ENCODE peak calls at places on chromosomes 7 and 10, in five cellular contexts. Q is left ventricle myocardium inferior, A is uterus, D is H1, Y is HCT116. T is an unnamed sample. For H3K27me3, the result is how much of the 10 kb centered on the place peaks cover.

GRCh38 chr10:50600286-50600685 is 23.5 kb downstream of the SGMS1 start:
- DNase-seq in Q (no peak), A (no peak), D (no peak), Y (no peak), T (no peak)

GRCh38 chr7:93461350-93461749 is 113.2 kb downstream of the CALCR start:
- DNase-seq in Q (no peak), A (no peak), D (no peak), Y (no peak), T (no peak)

GRCh38 chr7:141665208-141666035 is 36.5 kb downstream of the DENND11 start:
- DNase-seq in Q (no peak), A (no peak), D (no peak), Y (no peak), T (no peak)

GRCh38 chr7:134834689-134835462 is 55.4 kb downstream of the CALD1 start:
- DNase-seq in Q (no peak), A (no peak), D (no peak), Y (no peak), T (no peak)

GRCh38 chr7:1678070-1678543 is 8.0 kb downstream of the ELFN1 start:
- DNase-seq in Q (no peak), A (no peak), D (no peak), Y (no peak), T (peak)

GRCh38 chr7:133676805-133677370 is 424.0 kb downstream of the EXOC4 start:
- DNase-seq in Q (no peak), A (no peak), D (no peak), Y (no peak), T (no peak)

GRCh38 chr10:58518775-58519174 is 6.1 kb downstream of the BICC1 start:
- DNase-seq in Q (no peak), A (no peak), D (no peak), Y (no peak), T (no peak)

GRCh38 chr10:19930936-19931859 is 115.0 kb downstream of the PLXDC2 start:
- DNase-seq in Q (no peak), A (peak), D (no peak), Y (no peak), T (no peak)

GRCh38 chr7:130734525-130735272 is 692 bp upstream of the KLF14 start:
- DNase-seq in Q (no peak), A (no peak), D (no peak), Y (no peak), T (no peak)

GRCh38 chr7:18693826-18694225 is 198.3 kb downstream of the HDAC9 start:
- DNase-seq in Q (no peak), A (no peak), D (no peak), Y (no peak), T (no peak)

DNA sequence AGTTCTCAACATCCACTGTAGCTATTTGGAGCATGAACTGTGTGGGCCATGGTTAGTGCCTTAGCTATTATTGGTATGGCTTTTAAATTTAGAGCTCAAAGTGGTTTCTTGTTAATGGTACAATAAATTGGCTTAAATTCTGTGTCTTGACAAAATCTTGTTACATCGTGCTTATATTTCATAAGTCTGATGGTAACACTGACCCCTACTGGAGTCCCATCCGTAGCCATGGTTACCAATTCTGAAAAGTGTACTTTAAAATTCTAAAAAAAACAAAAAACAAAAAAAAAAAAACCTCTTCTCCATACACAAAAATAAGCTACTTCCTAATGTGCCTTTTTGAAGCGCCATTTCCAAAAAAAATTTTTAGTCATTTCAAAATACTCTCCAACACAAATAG is 6.4 kb upstream of the RPP30 start:
- DNase-seq in Q (no peak), A (no peak), D (no peak), Y (no peak), T (no peak)
- TF ChIP-seq CTCF in Q (peak), A (no peak), D (no peak), Y (peak), T (peak)

GRCh38 chr10:62915192-62915591 is 99.0 kb upstream of the EGR2 start:
- DNase-seq in Q (no peak), A (no peak), D (no peak), Y (no peak), T (no peak)
- H3K27me3 ChIP-seq in Q (under half), A (under half), D (under half), Y (under half), T (under half)

GRCh38 chr7:8433477-8434289 is at the start of gene NXPH1:
- DNase-seq in Q (no peak), A (no peak), D (peak), Y (no peak), T (peak)
- H3K4me3 ChIP-seq in Q (peak), A (no peak), D (peak), Y (no peak), T (no peak)

GRCh38 chr10:55631071-55631654 is 729.9 kb downstream of the ZWINT start:
- DNase-seq in Q (peak), A (peak), D (peak), Y (no peak), T (no peak)
- TF ChIP-seq CTCF in Q (peak), A (peak), D (peak), Y (no peak), T (peak)

GRCh38 chr10:133326745-133327650 is 9.7 kb downstream of the CALY start:
- DNase-seq in Q (no peak), A (no peak), D (no peak), Y (no peak), T (no peak)

GRCh38 chr10:133328358-133329343 is 8.0 kb downstream of the CALY start:
- DNase-seq in Q (no peak), A (no peak), D (no peak), Y (no peak), T (peak)

GRCh38 chr10:133329401-133330202 is 7.1 kb downstream of the CALY start:
- DNase-seq in Q (peak), A (peak), D (peak), Y (no peak), T (peak)

GRCh38 chr10:133325761-133326463 is 10.8 kb downstream of the CALY start:
- DNase-seq in Q (no peak), A (no peak), D (peak), Y (no peak), T (peak)

DNA sequence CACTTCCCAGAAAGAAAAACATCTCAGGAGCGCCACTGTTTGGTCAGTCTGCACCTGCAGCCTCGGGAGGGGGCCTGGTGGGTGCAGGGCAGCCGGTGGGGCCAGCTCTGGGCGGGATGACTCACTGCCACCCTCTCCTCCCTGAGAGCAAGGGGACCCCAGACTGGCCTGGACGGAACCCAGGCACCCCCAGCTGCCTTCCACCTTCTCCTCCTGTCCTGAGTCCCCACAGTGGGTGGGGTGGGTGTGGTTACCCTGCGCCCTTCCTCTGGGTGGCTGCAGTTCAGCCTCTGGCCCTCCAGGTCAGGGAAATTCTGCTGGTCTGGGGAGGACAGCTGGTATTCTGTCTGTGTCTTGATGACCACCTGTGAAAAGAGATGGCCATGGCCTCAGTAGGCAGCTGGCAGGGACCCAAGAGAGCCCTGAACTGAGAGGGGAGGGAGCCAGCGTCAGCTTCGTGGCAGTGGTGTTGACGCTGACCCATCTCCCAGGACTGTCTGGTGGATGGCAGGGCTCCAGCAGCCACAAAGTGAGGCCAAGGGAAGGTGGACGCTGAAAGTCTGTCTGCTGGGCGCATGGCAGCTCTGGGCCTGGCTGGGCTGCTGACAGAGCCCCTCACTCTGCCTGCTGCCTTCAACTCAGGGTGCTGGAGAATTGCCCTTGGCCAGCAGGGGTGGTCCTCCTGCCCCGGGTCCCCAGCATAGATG is 8.9 kb downstream of the CALY start:
- DNase-seq in Q (no peak), A (no peak), D (no peak), Y (no peak), T (peak)
- H3K27me3 ChIP-seq in Q (half or more), A (under half), D (half or more), Y (under half), T (half or more)

T was measured in RWPE2.